ENCODE peak calls at places on chromosomes 4 and X, in six cellular contexts. One of them, this sample, is unnamed.

GRCh38 chr4:89307446-89308160 is at the start of gene GPRIN3:
- DNase-seq in IMR-90: no peak
- DNase-seq in astrocyte: peak; percentile 23
- DNase-seq in MM.1S: peak; percentile 65
- DNase-seq in A549: no peak
- DNase-seq in fibroblast of lung: peak; percentile 21
- DNase-seq in this sample: no peak

GRCh38 chr4:1445716-1446445 is 39.6 kb upstream of the NKX1-1 start:
- DNase-seq in fibroblast of lung: no peak
- DNase-seq in astrocyte: no peak
- DNase-seq in A549: no peak
- DNase-seq in IMR-90: no peak
- DNase-seq in MM.1S: no peak
- DNase-seq in this sample: no peak

GRCh38 chr4:17939061-17939460 is 82.5 kb downstream of the LCORL start:
- DNase-seq in astrocyte: no peak
- DNase-seq in fibroblast of lung: no peak
- DNase-seq in IMR-90: no peak
- DNase-seq in MM.1S: no peak
- DNase-seq in A549: no peak
- DNase-seq in this sample: no peak

GRCh38 chr4:72817012-72817411 is 248.0 kb upstream of the ADAMTS3 start:
- DNase-seq in A549: no peak
- DNase-seq in IMR-90: no peak
- DNase-seq in fibroblast of lung: no peak
- DNase-seq in astrocyte: peak; percentile 50
- DNase-seq in MM.1S: no peak
- DNase-seq in this sample: no peak

GRCh38 chr4:7200801-7201200 is 8.5 kb downstream of the SORCS2 start:
- DNase-seq in A549: no peak
- DNase-seq in fibroblast of lung: no peak
- DNase-seq in MM.1S: no peak
- DNase-seq in IMR-90: no peak
- DNase-seq in astrocyte: no peak
- DNase-seq in this sample: no peak

GRCh38 chr4:27129871-27130277 is 269.2 kb downstream of the STIM2 start:
- DNase-seq in fibroblast of lung: no peak
- DNase-seq in A549: no peak
- DNase-seq in IMR-90: no peak
- DNase-seq in astrocyte: peak; percentile 28
- DNase-seq in MM.1S: no peak
- DNase-seq in this sample: no peak

GRCh38 chrX:131621650-131622049 is 77.8 kb downstream of the OR13H1 start:
- DNase-seq in astrocyte: peak; percentile 55
- DNase-seq in IMR-90: no peak
- DNase-seq in MM.1S: no peak
- DNase-seq in A549: no peak
- DNase-seq in fibroblast of lung: peak; percentile 7
- DNase-seq in this sample: no peak

GRCh38 chr4:66750273-66750672 is 795.0 kb downstream of the CENPC start:
- DNase-seq in IMR-90: no peak
- DNase-seq in MM.1S: no peak
- DNase-seq in A549: no peak
- DNase-seq in astrocyte: peak; percentile 37
- DNase-seq in fibroblast of lung: no peak
- DNase-seq in this sample: peak; percentile 30

GRCh38 chrX:150465856-150466775 is 102.3 kb upstream of the MTM1 start:
- DNase-seq in MM.1S: no peak
- DNase-seq in fibroblast of lung: no peak
- DNase-seq in astrocyte: no peak
- DNase-seq in A549: no peak
- DNase-seq in IMR-90: no peak
- DNase-seq in this sample: no peak

GRCh38 chr4:91448668-91449330 is 855.0 kb upstream of the GRID2 start:
- DNase-seq in A549: no peak
- DNase-seq in IMR-90: no peak
- DNase-seq in MM.1S: no peak
- DNase-seq in astrocyte: peak; percentile 75
- DNase-seq in fibroblast of lung: peak; percentile 2
- DNase-seq in this sample: peak; percentile 95

GRCh38 chr4:94458682-94459081 is 6.9 kb downstream of the PDLIM5 start:
- DNase-seq in MM.1S: no peak
- DNase-seq in fibroblast of lung: no peak
- DNase-seq in IMR-90: no peak
- DNase-seq in astrocyte: no peak
- DNase-seq in A549: no peak
- DNase-seq in this sample: no peak

GRCh38 chr4:70515342-70516245 is 2.8 kb upstream of the AMTN start:
- DNase-seq in IMR-90: no peak
- DNase-seq in fibroblast of lung: no peak
- DNase-seq in A549: no peak
- DNase-seq in MM.1S: no peak
- DNase-seq in astrocyte: peak; percentile 43
- DNase-seq in this sample: peak; percentile 89

GRCh38 chr4:189305500-189305899 is 635.2 kb upstream of the FRG1 start:
- DNase-seq in fibroblast of lung: peak; percentile 3
- DNase-seq in astrocyte: no peak
- DNase-seq in A549: no peak
- DNase-seq in IMR-90: no peak
- DNase-seq in MM.1S: no peak
- DNase-seq in this sample: no peak

GRCh38 chr4:92658318-92658717 is 354.6 kb downstream of the GRID2 start:
- DNase-seq in astrocyte: no peak
- DNase-seq in MM.1S: no peak
- DNase-seq in fibroblast of lung: no peak
- DNase-seq in A549: no peak
- DNase-seq in IMR-90: no peak
- DNase-seq in this sample: no peak

GRCh38 chr4:86401826-86402225 is 42.0 kb upstream of the MAPK10 start:
- DNase-seq in astrocyte: no peak
- DNase-seq in MM.1S: no peak
- DNase-seq in fibroblast of lung: no peak
- DNase-seq in A549: no peak
- DNase-seq in IMR-90: peak; percentile 19
- DNase-seq in this sample: no peak

GRCh38 chrX:85309717-85310116 is 65.9 kb downstream of the ZNF711 start:
- DNase-seq in fibroblast of lung: no peak
- DNase-seq in MM.1S: no peak
- DNase-seq in A549: no peak
- DNase-seq in IMR-90: no peak
- DNase-seq in astrocyte: no peak
- DNase-seq in this sample: no peak

GRCh38 chrX:136163694-136164093 is 16.4 kb downstream of the FHL1 start:
- DNase-seq in A549: no peak
- DNase-seq in fibroblast of lung: no peak
- DNase-seq in astrocyte: peak; percentile 62
- DNase-seq in MM.1S: no peak
- DNase-seq in IMR-90: no peak
- DNase-seq in this sample: no peak

GRCh38 chr4:128725405-128725804 is 84.1 kb upstream of the JADE1 start:
- DNase-seq in astrocyte: no peak
- DNase-seq in fibroblast of lung: no peak
- DNase-seq in MM.1S: no peak
- DNase-seq in IMR-90: no peak
- DNase-seq in A549: no peak
- DNase-seq in this sample: no peak

GRCh38 chr4:10164877-10165283 is 48.3 kb upstream of the WDR1 start:
- DNase-seq in fibroblast of lung: peak; percentile 38
- DNase-seq in MM.1S: no peak
- DNase-seq in IMR-90: peak; percentile 42
- DNase-seq in A549: peak; percentile 17
- DNase-seq in astrocyte: no peak
- DNase-seq in this sample: no peak

GRCh38 chr4:105434940-105435339 is 38.9 kb downstream of the PPA2 start:
- DNase-seq in A549: no peak
- DNase-seq in IMR-90: no peak
- DNase-seq in MM.1S: no peak
- DNase-seq in astrocyte: no peak
- DNase-seq in fibroblast of lung: no peak
- DNase-seq in this sample: no peak

GRCh38 chr4:185256444-185256843 is 47.0 kb downstream of the SNX25 start:
- DNase-seq in fibroblast of lung: no peak
- DNase-seq in MM.1S: no peak
- DNase-seq in IMR-90: peak; percentile 77
- DNase-seq in astrocyte: peak; percentile 76
- DNase-seq in A549: no peak
- DNase-seq in this sample: peak; percentile 75

GRCh38 chr4:139704915-139705485 is 39.4 kb downstream of the MGST2 start:
- DNase-seq in IMR-90: peak; percentile 42
- DNase-seq in fibroblast of lung: peak; percentile 10
- DNase-seq in MM.1S: no peak
- DNase-seq in astrocyte: peak; percentile 24
- DNase-seq in A549: peak; percentile 17
- DNase-seq in this sample: peak; percentile 16

GRCh38 chrX:10086683-10087082 is 70.1 kb upstream of the CLCN4 start:
- DNase-seq in A549: no peak
- DNase-seq in astrocyte: no peak
- DNase-seq in IMR-90: no peak
- DNase-seq in fibroblast of lung: no peak
- DNase-seq in MM.1S: no peak
- DNase-seq in this sample: no peak

GRCh38 chr4:59818656-59819055 is 1381.5 kb upstream of the ADGRL3 start:
- DNase-seq in MM.1S: peak; percentile 75
- DNase-seq in fibroblast of lung: peak; percentile 6
- DNase-seq in A549: peak; percentile 1
- DNase-seq in IMR-90: no peak
- DNase-seq in astrocyte: peak; percentile 5
- DNase-seq in this sample: no peak

GRCh38 chrX:72366746-72367145 is 61.0 kb upstream of the CITED1 start:
- DNase-seq in A549: no peak
- DNase-seq in MM.1S: no peak
- DNase-seq in astrocyte: no peak
- DNase-seq in fibroblast of lung: no peak
- DNase-seq in IMR-90: no peak
- DNase-seq in this sample: no peak

GRCh38 chr4:26719954-26720552 is 136.2 kb downstream of the TBC1D19 start:
- DNase-seq in IMR-90: peak; percentile 63
- DNase-seq in astrocyte: no peak
- DNase-seq in fibroblast of lung: peak; percentile 73
- DNase-seq in MM.1S: no peak
- DNase-seq in A549: no peak
- DNase-seq in this sample: no peak

GRCh38 chrX:11105080-11105479 is 6.1 kb upstream of the HCCS start:
- DNase-seq in MM.1S: no peak
- DNase-seq in A549: peak; percentile 6
- DNase-seq in fibroblast of lung: peak; percentile 44
- DNase-seq in IMR-90: peak; percentile 54
- DNase-seq in astrocyte: peak; percentile 56
- DNase-seq in this sample: peak; percentile 62

GRCh38 chr4:8488791-8489369 is 48.3 kb downstream of the TRMT44 start:
- DNase-seq in IMR-90: no peak
- DNase-seq in MM.1S: no peak
- DNase-seq in fibroblast of lung: no peak
- DNase-seq in A549: no peak
- DNase-seq in astrocyte: no peak
- DNase-seq in this sample: no peak

GRCh38 chr4:144734522-144734921 is 88.6 kb downstream of the HHIP start:
- DNase-seq in fibroblast of lung: peak; percentile 23
- DNase-seq in astrocyte: peak; percentile 82
- DNase-seq in MM.1S: no peak
- DNase-seq in A549: no peak
- DNase-seq in IMR-90: peak; percentile 72
- DNase-seq in this sample: peak; percentile 81

GRCh38 chrX:152901816-152902501 is 4.1 kb downstream of the ZNF185 start:
- DNase-seq in A549: no peak
- DNase-seq in fibroblast of lung: no peak
- DNase-seq in astrocyte: no peak
- DNase-seq in MM.1S: no peak
- DNase-seq in IMR-90: no peak
- DNase-seq in this sample: no peak

DNA sequence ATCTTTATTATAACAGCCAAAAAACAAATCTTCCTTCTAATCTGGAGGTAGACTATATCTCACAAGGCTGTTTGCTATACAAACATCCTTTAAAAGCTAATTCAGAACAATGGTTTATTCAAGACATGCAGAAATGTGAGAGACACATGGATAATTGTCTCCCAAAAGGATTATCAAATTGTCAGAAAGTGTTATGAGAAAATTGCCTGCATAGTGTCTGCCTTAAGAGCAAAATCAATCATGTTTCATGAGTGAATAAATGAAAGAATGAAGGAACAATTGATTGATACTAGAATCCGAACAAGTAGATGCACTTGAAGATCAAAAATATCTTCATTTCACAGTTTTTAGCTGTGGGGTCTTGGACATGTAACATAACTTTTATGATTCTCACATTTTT is 621.7 kb upstream of the BOD1L1 start:
- DNase-seq in fibroblast of lung: no peak
- DNase-seq in MM.1S: no peak
- DNase-seq in A549: no peak
- DNase-seq in IMR-90: no peak
- DNase-seq in astrocyte: no peak
- DNase-seq in this sample: no peak
- H3K4me1 ChIP-seq in fibroblast of lung: no peaks in the 10 kb centered on the region
- H3K4me1 ChIP-seq in MM.1S: no peaks in the 10 kb centered on the region
- H3K4me1 ChIP-seq in A549: no peaks in the 10 kb centered on the region
- H3K4me1 ChIP-seq in IMR-90: no peaks in the 10 kb centered on the region
- H3K4me1 ChIP-seq in astrocyte: no peaks in the 10 kb centered on the region
- H3K4me1 ChIP-seq in this sample: no peaks in the 10 kb centered on the region

GRCh38 chr4:172892300-172892699 is 276.3 kb upstream of the GALNT7 start:
- DNase-seq in IMR-90: peak; percentile 3
- DNase-seq in astrocyte: no peak
- DNase-seq in fibroblast of lung: peak; percentile 13
- DNase-seq in A549: no peak
- DNase-seq in MM.1S: peak; percentile 57
- DNase-seq in this sample: no peak
- TF ChIP-seq CTCF in IMR-90: peak; percentile 37
- TF ChIP-seq CTCF in astrocyte: peak; percentile 51
- TF ChIP-seq CTCF in fibroblast of lung: peak; percentile 63
- TF ChIP-seq CTCF in A549: no peak
- TF ChIP-seq CTCF in MM.1S: peak; percentile 78
- TF ChIP-seq CTCF in this sample: peak; percentile 68

GRCh38 chr4:3765271-3766206 is 646 bp upstream of the ADRA2C start:
- DNase-seq in fibroblast of lung: peak; percentile 18
- DNase-seq in A549: peak; percentile 42
- DNase-seq in MM.1S: no peak
- DNase-seq in astrocyte: peak; percentile 59
- DNase-seq in IMR-90: peak; percentile 42
- DNase-seq in this sample: peak; percentile 34
- H3K27ac ChIP-seq in fibroblast of lung: no peak overlapping the region
- H3K27ac ChIP-seq in A549: peak overlapping the region; percentile 81
- H3K27ac ChIP-seq in MM.1S: no peak overlapping the region
- H3K27ac ChIP-seq in astrocyte: no peak overlapping the region
- H3K27ac ChIP-seq in IMR-90: no peak overlapping the region
- H3K27ac ChIP-seq in this sample: no peak overlapping the region

GRCh38 chr4:3531887-3532713 is at the start of gene LRPAP1:
- DNase-seq in IMR-90: peak; percentile 82
- DNase-seq in astrocyte: peak; percentile 57
- DNase-seq in fibroblast of lung: peak; percentile 87
- DNase-seq in A549: peak; percentile 97
- DNase-seq in MM.1S: peak; percentile 91
- DNase-seq in this sample: peak; percentile 44
- H3K4me1 ChIP-seq in IMR-90: peaks cover 10% of the 10 kb centered on the region
- H3K4me1 ChIP-seq in astrocyte: peaks cover 14% of the 10 kb centered on the region
- H3K4me1 ChIP-seq in fibroblast of lung: peaks cover 6% of the 10 kb centered on the region
- H3K4me1 ChIP-seq in A549: peaks cover 8% of the 10 kb centered on the region
- H3K4me1 ChIP-seq in MM.1S: peaks cover 4% of the 10 kb centered on the region
- H3K4me1 ChIP-seq in this sample: no peaks in the 10 kb centered on the region

This sample was measured in foreskin keratinocyte.